ENCODE peak calls at places on chromosome X, in five cellular contexts. H is nephron progenitor cell, N is cardiac fibroblast, G is iris pigment epithelial cell, C is H7. V is an unnamed sample.

GRCh38 chrX:41031256-41031967 is 53.8 kb upstream of the USP9X start:
- DNase-seq in N (no peak), G (no peak), H (no peak), C (no peak), V (no peak)

GRCh38 chrX:30504309-30504708 is 73.3 kb downstream of the TASL start:
- DNase-seq in H (no peak), N (peak; percentile 56), G (peak; percentile 36), C (no peak), V (no peak)

GRCh38 chrX:19225906-19226305 is 103.6 kb upstream of the ADGRG2 start:
- DNase-seq in C (peak; percentile 57), N (peak; percentile 24), G (no peak), H (no peak), V (no peak)

GRCh38 chrX:40543661-40544328 is 37.0 kb upstream of the ATP6AP2 start:
- DNase-seq in N (peak; percentile 55), G (peak; percentile 37), H (peak; percentile 15), C (peak; percentile 65), V (no peak)

GRCh38 chrX:78517124-78517523 is 142.0 kb downstream of the RTL3 start:
- DNase-seq in H (no peak), G (no peak), N (peak; percentile 60), C (no peak), V (no peak)

GRCh38 chrX:41827886-41828285 is 95.5 kb downstream of the CASK start:
- DNase-seq in N (peak; percentile 9), H (no peak), G (peak; percentile 28), C (no peak), V (no peak)

GRCh38 chrX:2404816-2405215 is 96.0 kb downstream of the DHRSX start:
- DNase-seq in N (no peak), H (no peak), C (no peak), G (no peak), V (no peak)

GRCh38 chrX:110384490-110384889 is 25.8 kb downstream of the RTL9 start:
- DNase-seq in G (peak; percentile 53), H (no peak), C (no peak), N (peak; percentile 69), V (no peak)

GRCh38 chrX:2788980-2789379 is 37.1 kb downstream of the XG start:
- DNase-seq in C (no peak), G (no peak), N (no peak), H (no peak), V (no peak)

GRCh38 chrX:140524556-140524955 is 19.7 kb upstream of the SOX3 start:
- DNase-seq in H (no peak), G (peak; percentile 25), C (no peak), N (no peak), V (no peak)

GRCh38 chrX:72540318-72540717 is 32.3 kb downstream of the HDAC8 start:
- DNase-seq in N (peak; percentile 53), C (no peak), G (peak; percentile 44), H (no peak), V (no peak)

GRCh38 chrX:130085551-130085986 is 24.7 kb downstream of the ELF4 start:
- DNase-seq in H (no peak), G (no peak), N (peak; percentile 33), C (no peak), V (no peak)

GRCh38 chrX:20718592-20718991 is 451.9 kb upstream of the RPS6KA3 start:
- DNase-seq in G (no peak), H (no peak), C (peak; percentile 17), N (no peak), V (no peak)

GRCh38 chrX:25011589-25012432 is 4.0 kb downstream of the ARX start:
- DNase-seq in G (no peak), C (peak; percentile 66), H (peak; percentile 19), N (no peak), V (no peak)